ENCODE peak calls at places on chromosomes 6 and 20, in six cellular contexts. M, O, W, S, G and U are unnamed samples.

GRCh38 chr20:41006936-41007871 is 21.4 kb upstream of the TOP1 start:
- DNase-seq in M (no peak), O (no peak), W (no peak), S (no peak), G (no peak), U (no peak)

GRCh38 chr20:39360029-39360620 is 398.0 kb downstream of the DHX35 start:
- DNase-seq in M (no peak), O (no peak), W (no peak), S (no peak), G (no peak), U (no peak)

GRCh38 chr6:42569102-42570028 is 5.5 kb downstream of the UBR2 start:
- DNase-seq in M (peak; percentile 93), O (no peak), W (no peak), S (no peak), G (no peak), U (no peak)

GRCh38 chr20:17615645-17616479 is 46.0 kb downstream of the DSTN start:
- DNase-seq in M (no peak), O (no peak), W (no peak), S (no peak), G (peak; percentile 30), U (no peak)

GRCh38 chr6:168042426-168043192 is 36.4 kb downstream of the FRMD1 start:
- DNase-seq in M (no peak), O (no peak), W (no peak), S (no peak), G (no peak), U (no peak)

GRCh38 chr6:73513496-73513854 is 7.4 kb downstream of the EEF1A1 start:
- DNase-seq in M (no peak), O (no peak), W (no peak), S (no peak), G (no peak), U (no peak)

GRCh38 chr6:66127061-66127460 is 420.0 kb upstream of the EYS start:
- DNase-seq in M (no peak), O (no peak), W (no peak), S (no peak), G (no peak), U (no peak)

GRCh38 chr6:7726416-7727149 is 684 bp downstream of the BMP6 start:
- DNase-seq in M (no peak), O (no peak), W (no peak), S (no peak), G (no peak), U (no peak)

GRCh38 chr6:160069050-160069454 is 52.6 kb upstream of the SLC22A1 start:
- DNase-seq in M (no peak), O (no peak), W (peak; percentile 25), S (no peak), G (no peak), U (no peak)

GRCh38 chr6:35764238-35764896 is 12.0 kb upstream of the CLPSL2 start:
- DNase-seq in M (no peak), O (no peak), W (no peak), S (no peak), G (no peak), U (no peak)

GRCh38 chr6:111986651-111987050 is 67.3 kb upstream of the CCN6 start:
- DNase-seq in M (no peak), O (no peak), W (no peak), S (no peak), G (no peak), U (no peak)

GRCh38 chr20:30487947-30488926 is 769.2 kb upstream of the DEFB115 start:
- DNase-seq in M (no peak), O (no peak), W (no peak), S (no peak), G (no peak), U (no peak)

GRCh38 chr6:7730003-7730402 is 4.1 kb downstream of the BMP6 start:
- DNase-seq in M (no peak), O (no peak), W (no peak), S (no peak), G (no peak), U (no peak)

GRCh38 chr20:11051146-11051545 is 377.3 kb upstream of the JAG1 start:
- DNase-seq in M (no peak), O (no peak), W (no peak), S (no peak), G (no peak), U (no peak)

GRCh38 chr6:114611696-114612095 is 268.9 kb upstream of the HS3ST5 start:
- DNase-seq in M (no peak), O (no peak), W (no peak), S (no peak), G (no peak), U (no peak)

GRCh38 chr6:81969814-81970213 is 217.3 kb upstream of the TENT5A start:
- DNase-seq in M (no peak), O (no peak), W (no peak), S (no peak), G (no peak), U (no peak)

GRCh38 chr20:43448748-43449535 is 8.8 kb upstream of the SRSF6 start:
- DNase-seq in M (no peak), O (peak; percentile 30), W (peak; percentile 50), S (no peak), G (no peak), U (peak; percentile 45)

GRCh38 chr20:25032065-25032477 is 25.9 kb downstream of the ACSS1 start:
- DNase-seq in M (no peak), O (no peak), W (no peak), S (no peak), G (peak; percentile 21), U (no peak)

GRCh38 chr6:44011350-44011925 is 115.8 kb downstream of the MRPL14 start:
- DNase-seq in M (no peak), O (peak; percentile 34), W (no peak), S (no peak), G (no peak), U (peak; percentile 38)

GRCh38 chr6:47727391-47727790 is 29.0 kb downstream of the ADGRF4 start:
- DNase-seq in M (no peak), O (no peak), W (no peak), S (no peak), G (no peak), U (no peak)

GRCh38 chr6:125191916-125192609 is 38.5 kb downstream of the TPD52L1 start:
- DNase-seq in M (peak; percentile 71), O (peak; percentile 16), W (peak; percentile 47), S (no peak), G (peak; percentile 37), U (no peak)

GRCh38 chr6:39865011-39865888 is 69.0 kb downstream of the MOCS1 start:
- DNase-seq in M (peak; percentile 59), O (peak; percentile 33), W (peak; percentile 61), S (no peak), G (peak; percentile 76), U (no peak)

GRCh38 chr6:21354805-21355238 is 238.7 kb upstream of the SOX4 start:
- DNase-seq in M (no peak), O (no peak), W (no peak), S (no peak), G (no peak), U (peak; percentile 71)

GRCh38 chr6:111427341-111428116 is 55.5 kb downstream of the REV3L start:
- DNase-seq in M (peak; percentile 60), O (no peak), W (no peak), S (no peak), G (no peak), U (no peak)

GRCh38 chr6:153024401-153025017 is 22.0 kb upstream of the MTRF1L start:
- DNase-seq in M (peak; percentile 30), O (peak; percentile 73), W (peak; percentile 46), S (no peak), G (no peak), U (peak; percentile 53)

GRCh38 chr6:15861486-15861885 is 198.7 kb upstream of the DTNBP1 start:
- DNase-seq in M (no peak), O (no peak), W (no peak), S (no peak), G (no peak), U (peak; percentile 57)

GRCh38 chr6:46284472-46284871 is 113.7 kb upstream of the ENPP5 start:
- DNase-seq in M (no peak), O (no peak), W (no peak), S (no peak), G (no peak), U (no peak)

GRCh38 chr20:44247676-44248419 is 740 bp downstream of the GDAP1L1 start:
- DNase-seq in M (no peak), O (no peak), W (peak; percentile 32), S (no peak), G (peak; percentile 54), U (peak; percentile 28)

GRCh38 chr6:21331221-21331620 is 262.3 kb upstream of the SOX4 start:
- DNase-seq in M (no peak), O (no peak), W (no peak), S (no peak), G (peak; percentile 53), U (no peak)

GRCh38 chr6:160882741-160883340 is 108.7 kb upstream of the MAP3K4 start:
- DNase-seq in M (no peak), O (peak; percentile 12), W (no peak), S (no peak), G (no peak), U (no peak)

GRCh38 chr6:39952170-39952569 is 17.9 kb upstream of the MOCS1 start:
- DNase-seq in M (no peak), O (no peak), W (no peak), S (no peak), G (no peak), U (no peak)

GRCh38 chr20:19785173-19785799 is 27.2 kb downstream of the RIN2 start:
- DNase-seq in M (no peak), O (no peak), W (no peak), S (no peak), G (no peak), U (no peak)

GRCh38 chr6:101003075-101003474 is 121.9 kb upstream of the ASCC3 start:
- DNase-seq in M (no peak), O (no peak), W (no peak), S (no peak), G (no peak), U (no peak)

GRCh38 chr6:148530394-148530923 is 187.8 kb downstream of the SASH1 start:
- DNase-seq in M (peak; percentile 82), O (no peak), W (no peak), S (no peak), G (no peak), U (no peak)

GRCh38 chr6:12479885-12480284 is 189.7 kb downstream of the EDN1 start:
- DNase-seq in M (no peak), O (no peak), W (no peak), S (no peak), G (no peak), U (no peak)

GRCh38 chr6:154302111-154302752 is 54.4 kb downstream of the IPCEF1 start:
- DNase-seq in M (no peak), O (no peak), W (no peak), S (no peak), G (no peak), U (no peak)

GRCh38 chr20:56628873-56629463 is at the start of gene TFAP2C:
- DNase-seq in M (no peak), O (no peak), W (no peak), S (no peak), G (peak; percentile 68), U (peak; percentile 12)

GRCh38 chr6:53359843-53360834 is 11.4 kb upstream of the ELOVL5 start:
- DNase-seq in M (no peak), O (no peak), W (no peak), S (no peak), G (no peak), U (no peak)